ENCODE peak calls at places on chromosomes 16 and 17, in four cellular contexts. L is AG04450; R is breast epithelium; P is stimulated activated CD4-positive, alpha-beta T cell treated with anti-CD3 and anti-CD28 coated beads, Interleukin-4, amount 100 ng/mL, for 1 hour. W is an unnamed sample.

GRCh38 chr16:23424292-23424958 is 28.6 kb downstream of the COG7 start:
- DNase-seq in L (no peak), R (peak), P (no peak), W (no peak)

GRCh38 chr16:57591086-57591869 is 37.2 kb upstream of the ADGRG1 start:
- DNase-seq in P (peak), L (no peak), R (peak), W (peak)

GRCh38 chr17:80750263-80750662 is 205.6 kb downstream of the RPTOR start:
- DNase-seq in L (no peak), P (no peak), R (no peak), W (no peak)

GRCh38 chr16:31297496-31297895 is 37.7 kb downstream of the ITGAM start:
- DNase-seq in P (no peak), R (no peak), L (no peak), W (no peak)

GRCh38 chr17:356671-357434 is 4.2 kb upstream of the RPH3AL start:
- DNase-seq in R (no peak), P (no peak), L (no peak), W (no peak)

GRCh38 chr16:48318630-48319029 is 66.6 kb downstream of the SIAH1 start:
- DNase-seq in L (no peak), R (no peak), P (no peak), W (peak)

GRCh38 chr17:72710185-72710584 is 382.3 kb downstream of the SLC39A11 start:
- DNase-seq in L (no peak), P (no peak), R (no peak), W (no peak)

GRCh38 chr16:66255647-66256046 is 110.8 kb upstream of the CDH5 start:
- DNase-seq in R (no peak), L (no peak), P (no peak), W (no peak)

GRCh38 chr17:13531701-13532100 is 70.0 kb downstream of the HS3ST3A1 start:
- DNase-seq in R (no peak), L (no peak), P (no peak), W (no peak)